ENCODE peak calls at places on chromosomes 6 and 20, in five cellular contexts. Z, J, Y, X and L are unnamed samples.

GRCh38 chr6:15501806-15502450 is 160.9 kb downstream of the DTNBP1 start:
- DNase-seq in Z (no peak), J (no peak), Y (no peak), X (peak), L (no peak)

GRCh38 chr6:120608826-120609225 is 725.5 kb downstream of the TBC1D32 start:
- DNase-seq in Z (no peak), J (no peak), Y (no peak), X (peak), L (no peak)

GRCh38 chr6:112330071-112330876 is 16.9 kb upstream of the RFPL4B start:
- DNase-seq in Z (no peak), J (no peak), Y (no peak), X (peak), L (no peak)

GRCh38 chr6:128519931-128520435 is 416 bp downstream of the PTPRK start:
- DNase-seq in Z (no peak), J (peak), Y (no peak), X (no peak), L (no peak)

GRCh38 chr6:47000842-47001241 is 41.3 kb downstream of the ADGRF1 start:
- DNase-seq in Z (no peak), J (no peak), Y (no peak), X (no peak), L (no peak)

GRCh38 chr6:87900160-87900698 is 147.4 kb upstream of the SPACA1 start:
- DNase-seq in Z (no peak), J (no peak), Y (no peak), X (no peak), L (no peak)

GRCh38 chr20:11496382-11496781 is 421.3 kb upstream of the BTBD3 start:
- DNase-seq in Z (no peak), J (no peak), Y (no peak), X (no peak), L (no peak)

GRCh38 chr6:22636450-22636849 is 67.1 kb downstream of the HDGFL1 start:
- DNase-seq in Z (no peak), J (no peak), Y (no peak), X (no peak), L (no peak)

GRCh38 chr6:89035252-89036106 is 45.1 kb upstream of the PNRC1 start:
- DNase-seq in Z (peak), J (no peak), Y (no peak), X (peak), L (no peak)

GRCh38 chr6:37059344-37060194 is 54.1 kb downstream of the FGD2 start:
- DNase-seq in Z (peak), J (no peak), Y (peak), X (peak), L (peak)

GRCh38 chr6:30717129-30717844 is at the start of gene MDC1:
- DNase-seq in Z (peak), J (peak), Y (peak), X (peak), L (peak)

GRCh38 chr6:97059473-97059872 is 134.9 kb downstream of the KLHL32 start:
- DNase-seq in Z (peak), J (peak), Y (no peak), X (peak), L (no peak)

GRCh38 chr20:3420211-3420707 is 12.8 kb upstream of the DNAAF9 start:
- DNase-seq in Z (peak), J (no peak), Y (no peak), X (peak), L (no peak)

GRCh38 chr6:122770835-122771601 is 8.5 kb upstream of the FABP7 start:
- DNase-seq in Z (no peak), J (no peak), Y (no peak), X (peak), L (no peak)

GRCh38 chr6:875012-875411 is 182.1 kb upstream of the EXOC2 start:
- DNase-seq in Z (no peak), J (no peak), Y (no peak), X (no peak), L (no peak)

GRCh38 chr20:13212750-13213149 is 8.3 kb upstream of the ISM1 start:
- DNase-seq in Z (peak), J (no peak), Y (no peak), X (peak), L (no peak)

GRCh38 chr6:33663727-33664449 is 42.8 kb downstream of the ITPR3 start:
- DNase-seq in Z (no peak), J (no peak), Y (no peak), X (no peak), L (no peak)

GRCh38 chr6:166553563-166554271 is 32.8 kb downstream of the RAMACL start:
- DNase-seq in Z (peak), J (no peak), Y (no peak), X (peak), L (no peak)

GRCh38 chr6:138972226-138972665 is 15.8 kb downstream of the REPS1 start:
- DNase-seq in Z (no peak), J (no peak), Y (no peak), X (peak), L (no peak)

GRCh38 chr20:64140421-64140820 is 23.8 kb upstream of the MYT1 start:
- DNase-seq in Z (no peak), J (no peak), Y (no peak), X (no peak), L (no peak)

GRCh38 chr6:30163918-30164654 is 740 bp downstream of the TRIM15 start:
- DNase-seq in Z (no peak), J (no peak), Y (no peak), X (no peak), L (no peak)

GRCh38 chr20:38325167-38325566 is 21.1 kb upstream of the LBP start:
- DNase-seq in Z (no peak), J (no peak), Y (no peak), X (no peak), L (no peak)

GRCh38 chr6:111823831-111824607 is 49.2 kb downstream of the FYN start:
- DNase-seq in Z (no peak), J (no peak), Y (no peak), X (peak), L (no peak)

GRCh38 chr6:170437719-170438401 is 115.2 kb downstream of the PSMB1 start:
- DNase-seq in Z (no peak), J (no peak), Y (no peak), X (no peak), L (no peak)

GRCh38 chr6:3762359-3762758 is 10.8 kb upstream of the PXDC1 start:
- DNase-seq in Z (no peak), J (no peak), Y (no peak), X (no peak), L (no peak)

GRCh38 chr6:165574220-165574619 is 88.8 kb downstream of the PDE10A start:
- DNase-seq in Z (no peak), J (no peak), Y (no peak), X (no peak), L (no peak)

GRCh38 chr6:113464959-113465358 is 392.2 kb upstream of the MARCKS start:
- DNase-seq in Z (no peak), J (no peak), Y (no peak), X (peak), L (no peak)

GRCh38 chr6:24836116-24836515 is 37.4 kb upstream of the ARMH2 start:
- DNase-seq in Z (no peak), J (no peak), Y (no peak), X (no peak), L (no peak)

GRCh38 chr20:38766071-38766470 is 17.8 kb downstream of the ACTR5 start:
- DNase-seq in Z (no peak), J (no peak), Y (no peak), X (no peak), L (no peak)

GRCh38 chr6:44668976-44669934 is 281.7 kb downstream of the CDC5L start:
- DNase-seq in Z (no peak), J (no peak), Y (no peak), X (no peak), L (no peak)

DNA sequence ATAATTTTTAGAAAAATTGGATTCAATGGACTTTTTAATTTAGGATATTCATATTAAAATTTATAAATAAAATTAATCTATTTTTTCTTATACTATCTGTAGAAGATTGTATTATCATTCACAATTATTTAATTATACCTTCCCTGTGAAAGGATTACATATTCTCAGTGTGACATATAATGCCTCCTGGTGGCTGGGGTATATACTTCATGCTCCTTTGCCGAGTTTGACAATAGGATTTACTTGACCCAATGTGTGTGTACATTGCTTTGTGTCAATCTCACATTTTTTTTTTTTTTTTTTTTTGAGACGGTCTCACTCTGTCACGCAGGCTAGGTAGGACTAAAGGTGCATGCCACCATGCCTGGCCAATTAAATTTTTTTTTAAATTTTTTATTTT is 230.0 kb upstream of the CHD6 start:
- DNase-seq in Z (no peak), J (no peak), Y (no peak), X (no peak), L (no peak)
- TF ChIP-seq CTCF in Z (no peak), J (no peak), Y (peak), X (no peak), L (peak)

GRCh38 chr20:32443386-32443974 is 85.3 kb downstream of the ASXL1 start:
- DNase-seq in Z (no peak), J (no peak), Y (peak), X (no peak), L (no peak)

GRCh38 chr20:32446301-32447100 is 88.4 kb downstream of the ASXL1 start:
- DNase-seq in Z (no peak), J (no peak), Y (peak), X (no peak), L (no peak)

GRCh38 chr20:32447136-32448027 is 89.3 kb downstream of the ASXL1 start:
- DNase-seq in Z (no peak), J (no peak), Y (peak), X (no peak), L (no peak)

GRCh38 chr20:32444474-32445220 is 86.5 kb downstream of the ASXL1 start:
- DNase-seq in Z (no peak), J (no peak), Y (peak), X (no peak), L (no peak)

DNA sequence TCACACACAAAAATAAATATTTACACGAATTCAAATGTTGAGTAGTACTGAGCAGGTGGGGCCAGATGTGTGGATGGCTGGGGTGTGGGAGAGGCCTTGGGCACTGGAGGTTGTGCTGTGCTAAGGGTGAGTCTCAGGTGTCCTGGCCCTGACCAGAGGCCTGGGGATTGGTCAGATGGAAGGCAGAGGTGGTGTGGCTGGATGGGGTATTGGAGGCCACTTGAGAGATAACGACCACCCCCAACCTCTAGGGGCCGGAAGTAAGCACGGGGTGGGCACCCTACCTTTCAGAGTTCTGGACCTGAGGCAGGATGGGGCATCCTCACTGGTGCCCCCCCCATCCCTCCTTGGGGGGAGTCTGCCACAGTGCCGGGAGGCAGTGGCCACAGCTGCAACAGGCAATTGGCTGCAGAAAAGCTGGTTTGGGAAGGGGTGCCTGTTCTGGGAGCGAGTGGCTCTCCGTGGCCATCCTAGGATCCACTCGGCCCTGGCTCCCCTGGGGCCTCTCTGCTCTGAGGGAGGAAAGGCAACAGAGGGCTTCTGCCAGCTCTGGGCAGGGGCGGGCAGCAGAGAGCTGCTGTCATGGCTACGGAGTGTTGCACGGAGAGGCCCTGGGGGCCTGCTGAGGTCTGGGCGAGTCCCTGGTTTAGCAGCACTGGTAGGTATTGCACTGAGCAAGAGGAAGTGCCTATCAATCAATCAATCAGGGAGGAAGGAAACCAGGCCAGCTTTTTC is 87.6 kb downstream of the ASXL1 start:
- DNase-seq in Z (no peak), J (no peak), Y (peak), X (no peak), L (no peak)
- TF ChIP-seq CTCF in Z (no peak), J (no peak), Y (no peak), X (no peak), L (no peak)

GRCh38 chr6:159969204-159969912 is 476 bp downstream of the IGF2R start:
- DNase-seq in Z (no peak), J (no peak), Y (peak), X (no peak), L (peak)
- TF ChIP-seq CTCF in Z (no peak), J (no peak), Y (no peak), X (no peak), L (no peak)

GRCh38 chr6:107132330-107132954 is 17.1 kb upstream of the BEND3 start:
- DNase-seq in Z (no peak), J (no peak), Y (no peak), X (peak), L (peak)
- TF ChIP-seq CTCF in Z (peak), J (peak), Y (peak), X (peak), L (peak)

DNA sequence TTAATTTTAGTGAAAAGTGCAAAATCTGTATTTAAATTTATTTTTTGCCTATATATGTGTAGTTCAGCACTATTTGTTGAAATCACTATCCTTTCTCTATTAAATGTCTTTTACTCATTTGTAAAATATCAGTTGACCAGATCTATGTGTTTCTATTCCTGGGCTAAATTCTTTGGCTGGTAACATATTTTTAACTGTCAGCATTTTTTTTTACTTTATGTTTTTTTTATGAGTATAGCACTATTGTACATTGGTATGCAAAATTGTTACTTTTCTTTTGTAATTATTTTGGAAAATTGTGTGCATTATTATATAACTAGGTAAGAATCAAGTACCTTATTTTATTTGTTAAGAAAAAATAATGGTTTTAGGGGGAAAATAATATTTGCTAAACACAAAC is 582.8 kb upstream of the ADGRB3 start:
- DNase-seq in Z (no peak), J (no peak), Y (no peak), X (no peak), L (no peak)
- TF ChIP-seq CTCF in Z (no peak), J (no peak), Y (no peak), X (no peak), L (no peak)

DNA sequence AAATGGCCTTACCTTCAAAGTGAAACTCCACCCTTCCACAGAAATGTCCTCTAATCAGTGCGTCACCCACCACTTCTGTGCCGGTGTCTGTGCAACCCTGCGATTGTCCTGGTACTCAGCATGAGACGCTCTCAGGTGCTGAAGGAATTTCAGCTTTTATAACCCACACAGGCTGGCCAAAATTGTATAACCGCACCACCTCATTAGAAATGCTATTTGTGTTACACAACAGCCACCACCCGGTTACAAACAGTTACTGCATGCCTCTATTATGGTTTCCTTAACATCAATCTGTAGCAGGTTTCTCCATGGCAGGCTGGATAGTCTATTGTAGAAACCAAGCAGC is 51.5 kb downstream of the SLC23A2 start:
- DNase-seq in Z (no peak), J (peak), Y (no peak), X (peak), L (no peak)
- TF ChIP-seq CTCF in Z (peak), J (peak), Y (peak), X (peak), L (peak)

DNA sequence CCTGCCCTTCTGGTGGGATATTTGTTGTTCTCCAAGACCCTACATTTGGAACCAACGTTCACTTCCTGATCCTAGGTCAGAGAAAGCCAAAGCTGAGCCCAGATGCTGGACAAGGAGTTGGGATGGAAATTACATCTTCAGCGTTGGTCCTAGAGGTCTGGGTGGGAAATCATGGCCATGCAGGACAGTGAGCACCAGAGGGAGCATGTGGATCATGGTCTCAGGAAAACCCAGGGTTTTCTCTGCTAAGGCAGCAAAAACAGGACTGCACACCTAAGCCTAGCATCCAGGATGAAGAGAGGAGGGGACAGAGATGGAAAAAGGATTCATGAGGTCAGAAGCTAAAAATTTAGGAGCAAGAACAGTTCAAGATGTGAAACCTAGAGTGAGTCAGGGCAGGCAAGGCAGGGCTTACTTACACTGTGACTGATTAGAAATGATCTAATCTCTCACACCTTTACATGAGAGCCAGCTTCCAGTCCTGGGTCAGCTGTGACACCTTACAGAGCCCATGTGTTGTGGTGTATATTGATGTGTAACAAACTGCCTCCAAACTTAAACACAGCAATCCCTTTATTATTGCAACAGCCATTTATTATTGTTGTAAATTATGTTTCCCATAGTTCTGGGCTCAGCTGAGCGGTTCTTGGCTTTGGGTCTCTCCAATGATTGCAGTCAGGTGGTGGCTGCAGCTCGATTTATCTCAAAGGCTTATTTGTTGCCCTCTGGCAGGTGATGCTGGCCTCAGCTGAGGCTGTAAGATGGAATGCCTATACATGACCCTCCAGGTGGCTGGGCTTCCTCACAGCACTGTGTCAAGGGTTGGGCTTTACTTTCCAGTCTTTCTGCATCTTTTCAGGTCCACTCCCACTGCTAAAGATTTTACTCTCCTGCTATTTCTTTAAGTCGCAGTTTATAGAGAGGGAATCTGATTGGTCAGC is 6.5 kb downstream of the C20orf202 start:
- DNase-seq in Z (no peak), J (no peak), Y (no peak), X (no peak), L (no peak)
- TF ChIP-seq CTCF in Z (peak), J (no peak), Y (no peak), X (peak), L (no peak)

GRCh38 chr6:135012349-135012748 is 42.3 kb downstream of the HBS1L start:
- DNase-seq in Z (no peak), J (no peak), Y (no peak), X (no peak), L (no peak)
- TF ChIP-seq CTCF in Z (no peak), J (no peak), Y (no peak), X (no peak), L (no peak)

DNA sequence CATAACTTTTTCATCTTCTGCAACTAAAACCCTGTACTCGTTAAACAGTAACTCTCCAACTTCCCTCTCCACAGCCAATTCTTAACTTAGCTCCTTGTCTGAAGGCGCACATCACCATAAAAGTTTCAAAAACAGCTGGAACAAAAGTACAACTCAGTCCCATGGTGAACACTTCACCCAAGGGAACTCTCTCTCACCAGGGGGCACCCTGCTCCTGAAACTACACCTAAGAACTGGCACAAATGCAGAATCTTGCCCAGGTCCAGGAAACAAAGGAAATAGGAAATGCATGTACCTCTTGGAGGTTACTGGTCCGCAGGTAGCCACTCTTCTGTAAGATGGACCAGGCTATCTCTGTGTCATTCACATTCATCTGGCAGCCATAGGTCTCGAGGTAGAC is 6.6 kb downstream of the CDK5RAP1 start:
- DNase-seq in Z (no peak), J (no peak), Y (no peak), X (peak), L (no peak)
- TF ChIP-seq CTCF in Z (peak), J (no peak), Y (no peak), X (peak), L (no peak)

DNA sequence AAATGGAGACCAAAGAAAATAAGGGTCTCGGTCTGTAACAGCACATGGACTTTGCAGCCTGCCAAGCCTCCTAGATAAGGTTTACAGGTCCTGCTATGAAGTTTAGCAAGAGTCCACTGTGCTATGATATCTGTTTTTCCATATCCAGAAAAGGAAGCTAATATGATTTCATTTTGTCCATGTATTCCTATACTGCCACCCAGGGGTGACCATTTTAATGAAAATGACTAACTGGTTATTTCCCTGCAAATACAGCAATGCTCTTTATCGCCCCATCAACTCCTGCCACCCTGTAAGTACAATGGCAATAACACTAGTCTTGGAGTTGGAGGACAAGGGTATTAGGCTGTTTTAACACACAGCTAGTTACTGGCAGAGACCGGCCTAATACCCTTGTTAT is 115.2 kb upstream of the GLP1R start:
- DNase-seq in Z (no peak), J (no peak), Y (no peak), X (peak), L (no peak)
- TF ChIP-seq CTCF in Z (peak), J (no peak), Y (no peak), X (peak), L (peak)